ENCODE peak calls at places on chromosomes 6 and 20, in six cellular contexts. K is stimulated activated naive B cell treated with anti-CD40 and anti-IgM and Interleukin-4, amounts not matched to agents 10 μg/mL and 1 μg/mL and 100 μg/mL, for 72 hours; O is NCI-H1436; J is iris pigment epithelial cell; A is HTR-8/SVneo; X is effector CD4-positive, alpha-beta T cell. H is an unnamed sample.

GRCh38 chr20:50837532-50838321 is 42.9 kb downstream of the BCAS4 start:
- DNase-seq in A (no peak), K (no peak), J (peak), O (no peak), X (no peak), H (no peak)

GRCh38 chr6:29507319-29507718 is 19.6 kb upstream of the MAS1L start:
- DNase-seq in X (no peak), A (no peak), J (no peak), K (no peak), O (no peak), H (no peak)

GRCh38 chr6:36684447-36684812 is 5.9 kb downstream of the CDKN1A start:
- DNase-seq in O (no peak), K (no peak), A (no peak), J (no peak), X (no peak), H (no peak)

GRCh38 chr6:71299541-71300470 is 11.2 kb downstream of the OGFRL1 start:
- DNase-seq in X (no peak), O (no peak), A (no peak), K (no peak), J (no peak), H (no peak)

GRCh38 chr6:107806675-107807074 is 17.4 kb downstream of the SCML4 start:
- DNase-seq in O (no peak), J (no peak), K (no peak), X (no peak), A (no peak), H (no peak)

GRCh38 chr6:75689576-75689975 is 59.5 kb upstream of the MYO6 start:
- DNase-seq in X (no peak), K (no peak), A (no peak), O (no peak), J (no peak), H (no peak)

GRCh38 chr6:5713519-5713918 is 293.2 kb downstream of the NRN1 start:
- DNase-seq in J (no peak), O (no peak), A (no peak), X (no peak), K (no peak), H (no peak)

GRCh38 chr20:57662028-57662312 is 41.7 kb upstream of the ZBP1 start:
- DNase-seq in A (no peak), K (no peak), J (no peak), O (no peak), X (no peak), H (no peak)

GRCh38 chr6:33988121-33989015 is 157.5 kb downstream of the GRM4 start:
- DNase-seq in J (no peak), O (peak), K (no peak), A (no peak), X (no peak), H (peak)

GRCh38 chr6:152240983-152241766 is 396.0 kb downstream of the SYNE1 start:
- DNase-seq in J (no peak), O (no peak), K (no peak), A (no peak), X (no peak), H (no peak)

GRCh38 chr6:87155920-87156600 is 695 bp downstream of the ZNF292 start:
- DNase-seq in J (peak), K (peak), A (peak), X (peak), O (peak), H (no peak)

GRCh38 chr20:24741673-24742072 is 207.4 kb upstream of the CST7 start:
- DNase-seq in X (no peak), O (no peak), K (no peak), A (no peak), J (no peak), H (no peak)

GRCh38 chr6:131400054-131400781 is 172.8 kb upstream of the ARG1 start:
- DNase-seq in X (no peak), J (peak), A (peak), O (no peak), K (no peak), H (no peak)

GRCh38 chr6:109428889-109429477 is 11.4 kb downstream of the PPIL6 start:
- DNase-seq in J (peak), K (no peak), X (no peak), O (no peak), A (no peak), H (no peak)

GRCh38 chr6:122286512-122286911 is 112.9 kb upstream of the HSF2 start:
- DNase-seq in A (no peak), J (peak), O (no peak), K (no peak), X (no peak), H (no peak)

GRCh38 chr6:89252902-89253301 is 35.7 kb upstream of the GABRR1 start:
- DNase-seq in K (no peak), A (no peak), O (no peak), J (no peak), X (no peak), H (no peak)

GRCh38 chr6:106056738-106057390 is 29.3 kb upstream of the PRDM1 start:
- DNase-seq in X (no peak), K (no peak), A (no peak), O (no peak), J (no peak), H (no peak)

GRCh38 chr6:141492885-141493284 is 639.8 kb upstream of the GJE1 start:
- DNase-seq in A (no peak), K (no peak), X (no peak), J (no peak), O (no peak), H (no peak)

GRCh38 chr20:57564180-57564802 is 3.4 kb downstream of the PCK1 start:
- DNase-seq in X (no peak), A (no peak), O (no peak), K (no peak), J (no peak), H (no peak)

GRCh38 chr20:44494266-44494665 is 18.6 kb downstream of the TTPAL start:
- DNase-seq in X (no peak), K (no peak), J (peak), O (no peak), A (no peak), H (no peak)

GRCh38 chr20:34537651-34538050 is 20.9 kb upstream of the MAP1LC3A start:
- DNase-seq in X (no peak), K (no peak), A (no peak), J (no peak), O (no peak), H (no peak)

GRCh38 chr6:146902846-146903245 is 301.4 kb upstream of the STXBP5 start:
- DNase-seq in A (no peak), X (no peak), K (no peak), O (no peak), J (no peak), H (no peak)

GRCh38 chr20:3763691-3764601 is 3.6 kb downstream of the ADISSP start:
- DNase-seq in O (no peak), K (no peak), X (no peak), J (no peak), A (no peak), H (no peak)

GRCh38 chr6:133115960-133116359 is 125.2 kb upstream of the EYA4 start:
- DNase-seq in K (no peak), J (no peak), X (no peak), O (no peak), A (no peak), H (no peak)

GRCh38 chr20:31851240-31851955 is 6.0 kb upstream of the FOXS1 start:
- DNase-seq in A (no peak), O (no peak), X (no peak), J (no peak), K (no peak), H (no peak)

GRCh38 chr6:42710316-42710715 is 12.1 kb downstream of the PRPH2 start:
- DNase-seq in A (no peak), O (peak), X (no peak), J (peak), K (no peak), H (peak)